ENCODE peak calls at places on chromosomes 13 and 19, in eight cellular contexts. Z is effector memory CD4-positive, alpha-beta T cell; J is neural progenitor cell; U is left ventricle myocardium inferior; S is mucosa of descending colon; M is PC-3; D is GM12878; B is IMR-90. L is an unnamed sample.

GRCh38 chr13:59364508-59365187 is 799.1 kb downstream of the DIAPH3 start:
- DNase-seq in Z (no peak), J (peak; percentile 24), U (no peak), S (no peak), M (no peak), D (no peak), B (no peak), L (no peak)

GRCh38 chr13:103443604-103444003 is 377.4 kb upstream of the SLC10A2 start:
- DNase-seq in Z (no peak), J (no peak), U (no peak), S (no peak), M (no peak), D (no peak), B (no peak), L (no peak)

GRCh38 chr19:44777715-44778347 is at the start of gene CBLC:
- DNase-seq in Z (no peak), J (peak; percentile 89), U (no peak), S (peak; percentile 94), M (peak; percentile 88), D (no peak), B (no peak), L (peak; percentile 94)

GRCh38 chr13:24270639-24271131 is 38.7 kb upstream of the C1QTNF9 start:
- DNase-seq in Z (peak; percentile 48), J (peak; percentile 47), U (peak; percentile 65), S (peak; percentile 63), M (no peak), D (peak; percentile 38), B (peak; percentile 47), L (no peak)

GRCh38 chr19:5985098-5985783 is 7.3 kb upstream of the RANBP3 start:
- DNase-seq in Z (no peak), J (no peak), U (no peak), S (no peak), M (peak; percentile 54), D (no peak), B (peak; percentile 61), L (peak; percentile 75)

GRCh38 chr13:113856716-113857065 is 7.2 kb downstream of the GAS6 start:
- DNase-seq in Z (no peak), J (no peak), U (no peak), S (peak; percentile 53), M (peak; percentile 31), D (no peak), B (peak; percentile 78), L (peak; percentile 57)

GRCh38 chr19:45848922-45849321 is 14.0 kb downstream of the SYMPK start:
- DNase-seq in Z (no peak), J (no peak), U (no peak), S (no peak), M (peak; percentile 11), D (no peak), B (no peak), L (peak; percentile 34)

GRCh38 chr13:70189981-70190380 is 81.7 kb upstream of the KLHL1 start:
- DNase-seq in Z (no peak), J (peak; percentile 28), U (no peak), S (no peak), M (no peak), D (no peak), B (no peak), L (no peak)

GRCh38 chr19:49057636-49058234 is at the start of gene CGB7:
- DNase-seq in Z (peak; percentile 36), J (peak; percentile 87), U (peak; percentile 78), S (peak; percentile 86), M (peak; percentile 70), D (no peak), B (peak; percentile 35), L (peak; percentile 81)

GRCh38 chr19:35268546-35269424 is at the start of gene USF2:
- DNase-seq in Z (peak; percentile 56), J (peak; percentile 89), U (peak; percentile 78), S (peak; percentile 75), M (peak; percentile 58), D (no peak), B (peak; percentile 61), L (no peak)

GRCh38 chr13:41945926-41946325 is 15.0 kb downstream of the VWA8 start:
- DNase-seq in Z (no peak), J (no peak), U (no peak), S (no peak), M (no peak), D (no peak), B (no peak), L (no peak)

GRCh38 chr13:51222510-51223283 is 499 bp downstream of the FAM124A start:
- DNase-seq in Z (no peak), J (peak; percentile 69), U (no peak), S (no peak), M (peak; percentile 5), D (no peak), B (no peak), L (no peak)

GRCh38 chr13:64740493-64740892 is 2489.6 kb downstream of the PCDH9 start:
- DNase-seq in Z (no peak), J (no peak), U (no peak), S (no peak), M (no peak), D (no peak), B (no peak), L (no peak)

GRCh38 chr19:16226184-16226591 is 28.5 kb downstream of the AP1M1 start:
- DNase-seq in Z (no peak), J (no peak), U (no peak), S (no peak), M (no peak), D (no peak), B (no peak), L (no peak)

DNA sequence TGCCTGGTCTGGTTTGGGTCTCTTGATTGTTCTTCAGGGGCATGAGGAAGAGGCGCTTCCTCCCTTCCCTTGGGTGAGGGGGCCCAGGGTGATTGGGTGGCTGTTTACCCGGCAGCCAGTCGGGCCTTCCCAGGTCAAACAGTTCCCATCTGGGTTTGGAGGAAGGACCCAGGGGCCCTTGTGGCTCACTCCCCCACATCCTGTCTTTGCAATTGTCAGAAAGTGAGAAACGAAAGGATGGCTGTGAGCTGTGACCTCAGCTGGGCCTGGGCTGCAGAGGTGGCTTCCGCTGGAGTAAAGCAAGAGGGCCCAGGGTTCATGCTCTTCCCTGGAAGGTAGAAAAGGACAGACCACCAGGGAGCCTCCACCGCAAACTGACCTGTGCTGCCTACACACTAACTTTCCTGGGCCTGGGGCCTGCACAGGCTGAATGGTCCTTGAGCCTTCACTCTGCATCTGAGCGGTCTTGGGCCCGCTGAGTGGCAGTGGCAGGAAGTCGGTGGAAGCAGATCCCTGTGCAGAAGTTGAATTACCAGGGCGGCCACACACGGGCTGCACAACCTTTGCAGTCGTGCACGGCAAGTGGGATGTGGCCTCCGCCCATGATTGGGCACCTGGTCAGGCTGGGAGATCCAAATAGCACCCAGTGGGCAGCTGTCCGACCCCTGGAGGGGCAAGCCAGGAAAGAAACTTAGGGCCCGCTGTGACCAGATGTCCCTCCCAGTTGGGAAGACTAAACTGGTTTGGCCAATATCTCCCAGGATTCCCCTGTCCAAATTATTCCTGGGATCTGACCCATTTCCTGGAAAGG is 5.3 kb upstream of the CD79A start:
- DNase-seq in Z (peak; percentile 46), J (no peak), U (peak; percentile 23), S (peak; percentile 55), M (no peak), D (peak; percentile 80), B (no peak), L (peak; percentile 41)
- H3K4me1 ChIP-seq in Z (peaks cover 81% of the 10 kb centered on the region), J (no peaks in the 10 kb centered on the region), U (peaks cover 56% of the 10 kb centered on the region), S (peaks cover 41% of the 10 kb centered on the region), M (peaks cover 3% of the 10 kb centered on the region), D (peaks cover 78% of the 10 kb centered on the region), B (peaks cover 2% of the 10 kb centered on the region), L (peaks cover 18% of the 10 kb centered on the region)

GRCh38 chr19:32442650-32443049 is 37.1 kb downstream of the DPY19L3 start:
- DNase-seq in Z (no peak), J (no peak), U (no peak), S (no peak), M (no peak), D (no peak), B (no peak), L (no peak)

GRCh38 chr19:32437096-32437495 is 31.5 kb downstream of the DPY19L3 start:
- DNase-seq in Z (no peak), J (no peak), U (no peak), S (no peak), M (no peak), D (no peak), B (no peak), L (no peak)

GRCh38 chr19:32438751-32439150 is 33.2 kb downstream of the DPY19L3 start:
- DNase-seq in Z (no peak), J (no peak), U (no peak), S (no peak), M (no peak), D (no peak), B (no peak), L (no peak)

GRCh38 chr19:32436692-32437091 is 31.1 kb downstream of the DPY19L3 start:
- DNase-seq in Z (no peak), J (no peak), U (no peak), S (no peak), M (no peak), D (no peak), B (no peak), L (no peak)
- H3K36me3 ChIP-seq in Z (no peaks in the 10 kb centered on the region), J (peaks cover 7% of the 10 kb centered on the region), U (peaks cover 17% of the 10 kb centered on the region), S (no peaks in the 10 kb centered on the region), M (no peaks in the 10 kb centered on the region), D (peaks cover 4% of the 10 kb centered on the region), B (peaks cover 21% of the 10 kb centered on the region), L (peaks cover 10% of the 10 kb centered on the region)

GRCh38 chr19:11090264-11091032 is 1.2 kb downstream of the LDLR start:
- DNase-seq in Z (peak; percentile 97), J (peak; percentile 99), U (peak; percentile 99), S (peak; percentile 98), M (peak; percentile 98), D (peak; percentile 76), B (peak; percentile 92), L (peak; percentile 93)
- H3K4me1 ChIP-seq in Z (peaks cover 49% of the 10 kb centered on the region), J (peaks cover 29% of the 10 kb centered on the region), U (peaks cover 81% of the 10 kb centered on the region), S (peaks cover 45% of the 10 kb centered on the region), M (peaks cover 42% of the 10 kb centered on the region), D (peaks cover 36% of the 10 kb centered on the region), B (peaks cover 10% of the 10 kb centered on the region), L (peaks cover 69% of the 10 kb centered on the region)

GRCh38 chr19:7083076-7083956 is 13.8 kb downstream of the ZNF557 start:
- DNase-seq in Z (no peak), J (no peak), U (no peak), S (no peak), M (peak; percentile 24), D (no peak), B (peak; percentile 38), L (no peak)
- H3K36me3 ChIP-seq in Z (peaks cover 71% of the 10 kb centered on the region), J (peaks cover 68% of the 10 kb centered on the region), U (peaks cover 93% of the 10 kb centered on the region), S (peaks cover 55% of the 10 kb centered on the region), M (peaks cover 79% of the 10 kb centered on the region), D (peaks cover 45% of the 10 kb centered on the region), B (peaks cover 69% of the 10 kb centered on the region), L (peaks cover 55% of the 10 kb centered on the region)

DNA sequence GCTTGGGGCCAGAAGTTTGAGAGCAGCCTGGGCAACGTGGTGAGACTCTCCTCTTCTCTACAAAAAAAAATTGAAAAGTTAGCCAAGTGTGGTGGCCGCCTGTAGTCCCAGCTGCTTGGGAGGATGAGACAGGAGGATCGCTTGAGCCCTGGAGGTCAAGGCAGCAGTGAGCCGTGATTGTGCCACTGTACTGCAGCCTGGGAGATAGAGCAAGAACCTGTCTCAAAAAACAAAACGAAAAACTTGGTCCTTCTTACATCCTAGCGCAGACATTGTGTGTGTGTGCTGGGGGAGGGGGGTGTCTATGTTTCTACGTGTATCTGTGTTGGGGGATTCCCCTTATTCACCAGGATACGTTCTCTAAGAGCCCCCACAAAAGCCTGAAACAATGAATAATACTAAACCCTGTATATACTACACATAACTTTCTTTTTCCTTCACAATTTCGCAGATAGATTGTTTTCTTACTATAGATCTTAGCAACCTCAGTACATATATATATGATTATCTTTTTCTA is 7.9 kb downstream of the AXL start:
- DNase-seq in Z (no peak), J (no peak), U (no peak), S (no peak), M (no peak), D (no peak), B (no peak), L (no peak)
- H3K4me1 ChIP-seq in Z (peaks cover 6% of the 10 kb centered on the region), J (peaks cover 14% of the 10 kb centered on the region), U (peaks cover 20% of the 10 kb centered on the region), S (peaks cover 6% of the 10 kb centered on the region), M (peaks cover 42% of the 10 kb centered on the region), D (no peaks in the 10 kb centered on the region), B (peaks cover 31% of the 10 kb centered on the region), L (peaks cover 50% of the 10 kb centered on the region)

GRCh38 chr13:36323951-36324566 is 22.1 kb downstream of the SPART start:
- DNase-seq in Z (no peak), J (no peak), U (no peak), S (no peak), M (peak; percentile 76), D (no peak), B (peak; percentile 52), L (no peak)
- H3K36me3 ChIP-seq in Z (peaks cover 21% of the 10 kb centered on the region), J (peaks cover 5% of the 10 kb centered on the region), U (peaks cover 69% of the 10 kb centered on the region), S (no peaks in the 10 kb centered on the region), M (peaks cover 8% of the 10 kb centered on the region), D (no peaks in the 10 kb centered on the region), B (peaks cover 34% of the 10 kb centered on the region), L (peaks cover 36% of the 10 kb centered on the region)